ENCODE peak calls at places on chromosome 6, in seven cellular contexts. One of them, this sample, is unnamed.

GRCh38 chr6:30154709-30155521 is 6.1 kb downstream of the TRIM10 start:
- DNase-seq in CD8-positive, alpha-beta T cell: no peak
- DNase-seq in myocyte: peak; percentile 71
- DNase-seq in activated CD8-positive, alpha-beta memory T cell treated with anti-CD3 and anti-CD28 coated beads, Interleukin-2, amount 10 ng/mL, durations not matched to agents 7 days and 5 days: no peak
- DNase-seq in hepatic stellate cell: peak; percentile 94
- DNase-seq in GM23338: no peak
- DNase-seq in gastrocnemius medialis: no peak
- DNase-seq in this sample: no peak

GRCh38 chr6:129686941-129687627 is 22.9 kb downstream of the ARHGAP18 start:
- DNase-seq in activated CD8-positive, alpha-beta memory T cell treated with anti-CD3 and anti-CD28 coated beads, Interleukin-2, amount 10 ng/mL, durations not matched to agents 7 days and 5 days: peak; percentile 79
- DNase-seq in gastrocnemius medialis: no peak
- DNase-seq in CD8-positive, alpha-beta T cell: peak; percentile 38
- DNase-seq in hepatic stellate cell: no peak
- DNase-seq in myocyte: no peak
- DNase-seq in GM23338: no peak
- DNase-seq in this sample: no peak

GRCh38 chr6:147205690-147206600 is 1.7 kb downstream of the STXBP5 start:
- DNase-seq in CD8-positive, alpha-beta T cell: no peak
- DNase-seq in GM23338: no peak
- DNase-seq in gastrocnemius medialis: peak; percentile 23
- DNase-seq in myocyte: peak; percentile 78
- DNase-seq in activated CD8-positive, alpha-beta memory T cell treated with anti-CD3 and anti-CD28 coated beads, Interleukin-2, amount 10 ng/mL, durations not matched to agents 7 days and 5 days: no peak
- DNase-seq in hepatic stellate cell: peak; percentile 38
- DNase-seq in this sample: no peak

GRCh38 chr6:151847064-151847463 is 39.6 kb downstream of the ESR1 start:
- DNase-seq in myocyte: peak; percentile 75
- DNase-seq in hepatic stellate cell: no peak
- DNase-seq in activated CD8-positive, alpha-beta memory T cell treated with anti-CD3 and anti-CD28 coated beads, Interleukin-2, amount 10 ng/mL, durations not matched to agents 7 days and 5 days: no peak
- DNase-seq in gastrocnemius medialis: no peak
- DNase-seq in CD8-positive, alpha-beta T cell: no peak
- DNase-seq in GM23338: peak; percentile 75
- DNase-seq in this sample: no peak

GRCh38 chr6:108947114-108947854 is 99.1 kb downstream of the ARMC2 start:
- DNase-seq in CD8-positive, alpha-beta T cell: no peak
- DNase-seq in gastrocnemius medialis: no peak
- DNase-seq in myocyte: peak; percentile 79
- DNase-seq in hepatic stellate cell: peak; percentile 65
- DNase-seq in activated CD8-positive, alpha-beta memory T cell treated with anti-CD3 and anti-CD28 coated beads, Interleukin-2, amount 10 ng/mL, durations not matched to agents 7 days and 5 days: no peak
- DNase-seq in GM23338: no peak
- DNase-seq in this sample: no peak

GRCh38 chr6:85561750-85562357 is 31.8 kb downstream of the SNX14 start:
- DNase-seq in hepatic stellate cell: no peak
- DNase-seq in gastrocnemius medialis: no peak
- DNase-seq in GM23338: no peak
- DNase-seq in myocyte: no peak
- DNase-seq in CD8-positive, alpha-beta T cell: no peak
- DNase-seq in activated CD8-positive, alpha-beta memory T cell treated with anti-CD3 and anti-CD28 coated beads, Interleukin-2, amount 10 ng/mL, durations not matched to agents 7 days and 5 days: no peak
- DNase-seq in this sample: no peak

GRCh38 chr6:34142599-34142998 is 3.3 kb downstream of the GRM4 start:
- DNase-seq in gastrocnemius medialis: no peak
- DNase-seq in GM23338: peak; percentile 86
- DNase-seq in CD8-positive, alpha-beta T cell: no peak
- DNase-seq in activated CD8-positive, alpha-beta memory T cell treated with anti-CD3 and anti-CD28 coated beads, Interleukin-2, amount 10 ng/mL, durations not matched to agents 7 days and 5 days: no peak
- DNase-seq in myocyte: no peak
- DNase-seq in hepatic stellate cell: no peak
- DNase-seq in this sample: peak; percentile 67

GRCh38 chr6:165850434-165851019 is 187.5 kb upstream of the PDE10A start:
- DNase-seq in hepatic stellate cell: peak; percentile 78
- DNase-seq in activated CD8-positive, alpha-beta memory T cell treated with anti-CD3 and anti-CD28 coated beads, Interleukin-2, amount 10 ng/mL, durations not matched to agents 7 days and 5 days: peak; percentile 53
- DNase-seq in CD8-positive, alpha-beta T cell: peak; percentile 48
- DNase-seq in GM23338: peak; percentile 68
- DNase-seq in myocyte: peak; percentile 71
- DNase-seq in gastrocnemius medialis: peak; percentile 32
- DNase-seq in this sample: no peak

GRCh38 chr6:52389626-52390360 is 27.8 kb downstream of the PAQR8 start:
- DNase-seq in activated CD8-positive, alpha-beta memory T cell treated with anti-CD3 and anti-CD28 coated beads, Interleukin-2, amount 10 ng/mL, durations not matched to agents 7 days and 5 days: peak; percentile 76
- DNase-seq in myocyte: no peak
- DNase-seq in CD8-positive, alpha-beta T cell: peak; percentile 58
- DNase-seq in gastrocnemius medialis: no peak
- DNase-seq in GM23338: no peak
- DNase-seq in hepatic stellate cell: no peak
- DNase-seq in this sample: no peak

GRCh38 chr6:130575971-130576370 is 210.2 kb downstream of the TMEM200A start:
- DNase-seq in hepatic stellate cell: no peak
- DNase-seq in myocyte: no peak
- DNase-seq in gastrocnemius medialis: no peak
- DNase-seq in CD8-positive, alpha-beta T cell: peak; percentile 40
- DNase-seq in activated CD8-positive, alpha-beta memory T cell treated with anti-CD3 and anti-CD28 coated beads, Interleukin-2, amount 10 ng/mL, durations not matched to agents 7 days and 5 days: peak; percentile 93
- DNase-seq in GM23338: no peak
- DNase-seq in this sample: no peak

GRCh38 chr6:3619800-3620199 is 131.7 kb downstream of the PXDC1 start:
- DNase-seq in activated CD8-positive, alpha-beta memory T cell treated with anti-CD3 and anti-CD28 coated beads, Interleukin-2, amount 10 ng/mL, durations not matched to agents 7 days and 5 days: peak; percentile 1
- DNase-seq in myocyte: no peak
- DNase-seq in hepatic stellate cell: no peak
- DNase-seq in gastrocnemius medialis: no peak
- DNase-seq in GM23338: no peak
- DNase-seq in CD8-positive, alpha-beta T cell: no peak
- DNase-seq in this sample: no peak

GRCh38 chr6:129494099-129494498 is 215.9 kb downstream of the ARHGAP18 start:
- DNase-seq in myocyte: no peak
- DNase-seq in activated CD8-positive, alpha-beta memory T cell treated with anti-CD3 and anti-CD28 coated beads, Interleukin-2, amount 10 ng/mL, durations not matched to agents 7 days and 5 days: no peak
- DNase-seq in hepatic stellate cell: no peak
- DNase-seq in CD8-positive, alpha-beta T cell: no peak
- DNase-seq in GM23338: no peak
- DNase-seq in gastrocnemius medialis: no peak
- DNase-seq in this sample: no peak

GRCh38 chr6:1311400-1312192 is at the start of gene FOXQ1:
- DNase-seq in myocyte: no peak
- DNase-seq in activated CD8-positive, alpha-beta memory T cell treated with anti-CD3 and anti-CD28 coated beads, Interleukin-2, amount 10 ng/mL, durations not matched to agents 7 days and 5 days: no peak
- DNase-seq in GM23338: peak; percentile 77
- DNase-seq in CD8-positive, alpha-beta T cell: no peak
- DNase-seq in hepatic stellate cell: no peak
- DNase-seq in gastrocnemius medialis: no peak
- DNase-seq in this sample: no peak

GRCh38 chr6:62039602-62040001 is 246.4 kb downstream of the KHDRBS2 start:
- DNase-seq in activated CD8-positive, alpha-beta memory T cell treated with anti-CD3 and anti-CD28 coated beads, Interleukin-2, amount 10 ng/mL, durations not matched to agents 7 days and 5 days: no peak
- DNase-seq in gastrocnemius medialis: no peak
- DNase-seq in CD8-positive, alpha-beta T cell: no peak
- DNase-seq in hepatic stellate cell: no peak
- DNase-seq in GM23338: no peak
- DNase-seq in myocyte: no peak
- DNase-seq in this sample: no peak

GRCh38 chr6:112227411-112227810 is 27.0 kb downstream of the LAMA4 start:
- DNase-seq in gastrocnemius medialis: no peak
- DNase-seq in activated CD8-positive, alpha-beta memory T cell treated with anti-CD3 and anti-CD28 coated beads, Interleukin-2, amount 10 ng/mL, durations not matched to agents 7 days and 5 days: no peak
- DNase-seq in GM23338: no peak
- DNase-seq in myocyte: no peak
- DNase-seq in hepatic stellate cell: no peak
- DNase-seq in CD8-positive, alpha-beta T cell: no peak
- DNase-seq in this sample: no peak

GRCh38 chr6:127092486-127092885 is 26.0 kb upstream of the RSPO3 start:
- DNase-seq in CD8-positive, alpha-beta T cell: no peak
- DNase-seq in myocyte: no peak
- DNase-seq in hepatic stellate cell: no peak
- DNase-seq in gastrocnemius medialis: no peak
- DNase-seq in GM23338: no peak
- DNase-seq in activated CD8-positive, alpha-beta memory T cell treated with anti-CD3 and anti-CD28 coated beads, Interleukin-2, amount 10 ng/mL, durations not matched to agents 7 days and 5 days: no peak
- DNase-seq in this sample: no peak

GRCh38 chr6:169620171-169621125 is 81.4 kb downstream of the WDR27 start:
- DNase-seq in gastrocnemius medialis: no peak
- DNase-seq in CD8-positive, alpha-beta T cell: no peak
- DNase-seq in GM23338: peak; percentile 43
- DNase-seq in hepatic stellate cell: no peak
- DNase-seq in activated CD8-positive, alpha-beta memory T cell treated with anti-CD3 and anti-CD28 coated beads, Interleukin-2, amount 10 ng/mL, durations not matched to agents 7 days and 5 days: no peak
- DNase-seq in myocyte: no peak
- DNase-seq in this sample: no peak

GRCh38 chr6:17839526-17839925 is 132.8 kb upstream of the NUP153 start:
- DNase-seq in gastrocnemius medialis: no peak
- DNase-seq in myocyte: no peak
- DNase-seq in activated CD8-positive, alpha-beta memory T cell treated with anti-CD3 and anti-CD28 coated beads, Interleukin-2, amount 10 ng/mL, durations not matched to agents 7 days and 5 days: no peak
- DNase-seq in GM23338: no peak
- DNase-seq in hepatic stellate cell: no peak
- DNase-seq in CD8-positive, alpha-beta T cell: no peak
- DNase-seq in this sample: no peak

GRCh38 chr6:126661646-126662045 is 321.7 kb downstream of the CENPW start:
- DNase-seq in activated CD8-positive, alpha-beta memory T cell treated with anti-CD3 and anti-CD28 coated beads, Interleukin-2, amount 10 ng/mL, durations not matched to agents 7 days and 5 days: no peak
- DNase-seq in GM23338: no peak
- DNase-seq in hepatic stellate cell: peak; percentile 29
- DNase-seq in myocyte: peak; percentile 58
- DNase-seq in CD8-positive, alpha-beta T cell: no peak
- DNase-seq in gastrocnemius medialis: no peak
- DNase-seq in this sample: no peak

GRCh38 chr6:15270402-15270801 is 24.5 kb downstream of the JARID2 start:
- DNase-seq in activated CD8-positive, alpha-beta memory T cell treated with anti-CD3 and anti-CD28 coated beads, Interleukin-2, amount 10 ng/mL, durations not matched to agents 7 days and 5 days: no peak
- DNase-seq in gastrocnemius medialis: no peak
- DNase-seq in hepatic stellate cell: no peak
- DNase-seq in myocyte: no peak
- DNase-seq in CD8-positive, alpha-beta T cell: no peak
- DNase-seq in GM23338: no peak
- DNase-seq in this sample: no peak

GRCh38 chr6:94270040-94270689 is 850.8 kb upstream of the EPHA7 start:
- DNase-seq in CD8-positive, alpha-beta T cell: no peak
- DNase-seq in gastrocnemius medialis: no peak
- DNase-seq in activated CD8-positive, alpha-beta memory T cell treated with anti-CD3 and anti-CD28 coated beads, Interleukin-2, amount 10 ng/mL, durations not matched to agents 7 days and 5 days: no peak
- DNase-seq in GM23338: no peak
- DNase-seq in myocyte: peak; percentile 12
- DNase-seq in hepatic stellate cell: no peak
- DNase-seq in this sample: no peak

GRCh38 chr6:6788394-6789020 is 200.0 kb downstream of the LY86 start:
- DNase-seq in myocyte: no peak
- DNase-seq in gastrocnemius medialis: no peak
- DNase-seq in GM23338: peak; percentile 66
- DNase-seq in CD8-positive, alpha-beta T cell: no peak
- DNase-seq in hepatic stellate cell: no peak
- DNase-seq in activated CD8-positive, alpha-beta memory T cell treated with anti-CD3 and anti-CD28 coated beads, Interleukin-2, amount 10 ng/mL, durations not matched to agents 7 days and 5 days: no peak
- DNase-seq in this sample: peak; percentile 41

GRCh38 chr6:166032366-166033171 is 135.1 kb downstream of the TBXT start:
- DNase-seq in gastrocnemius medialis: peak; percentile 18
- DNase-seq in hepatic stellate cell: peak; percentile 41
- DNase-seq in GM23338: peak; percentile 81
- DNase-seq in myocyte: peak; percentile 67
- DNase-seq in CD8-positive, alpha-beta T cell: no peak
- DNase-seq in activated CD8-positive, alpha-beta memory T cell treated with anti-CD3 and anti-CD28 coated beads, Interleukin-2, amount 10 ng/mL, durations not matched to agents 7 days and 5 days: no peak
- DNase-seq in this sample: no peak

GRCh38 chr6:121998631-121999030 is 400.8 kb upstream of the HSF2 start:
- DNase-seq in myocyte: peak; percentile 17
- DNase-seq in GM23338: no peak
- DNase-seq in activated CD8-positive, alpha-beta memory T cell treated with anti-CD3 and anti-CD28 coated beads, Interleukin-2, amount 10 ng/mL, durations not matched to agents 7 days and 5 days: no peak
- DNase-seq in CD8-positive, alpha-beta T cell: no peak
- DNase-seq in gastrocnemius medialis: no peak
- DNase-seq in hepatic stellate cell: no peak
- DNase-seq in this sample: no peak

GRCh38 chr6:136956590-136957573 is 34.8 kb downstream of the SLC35D3 start:
- DNase-seq in GM23338: peak; percentile 86
- DNase-seq in activated CD8-positive, alpha-beta memory T cell treated with anti-CD3 and anti-CD28 coated beads, Interleukin-2, amount 10 ng/mL, durations not matched to agents 7 days and 5 days: no peak
- DNase-seq in hepatic stellate cell: no peak
- DNase-seq in myocyte: peak; percentile 83
- DNase-seq in gastrocnemius medialis: no peak
- DNase-seq in CD8-positive, alpha-beta T cell: no peak
- DNase-seq in this sample: no peak

GRCh38 chr6:109373762-109374161 is 8.5 kb downstream of the CD164 start:
- DNase-seq in myocyte: peak; percentile 28
- DNase-seq in GM23338: no peak
- DNase-seq in gastrocnemius medialis: peak; percentile 21
- DNase-seq in hepatic stellate cell: no peak
- DNase-seq in CD8-positive, alpha-beta T cell: no peak
- DNase-seq in activated CD8-positive, alpha-beta memory T cell treated with anti-CD3 and anti-CD28 coated beads, Interleukin-2, amount 10 ng/mL, durations not matched to agents 7 days and 5 days: peak; percentile 86
- DNase-seq in this sample: no peak

GRCh38 chr6:46760925-46761324 is 14.2 kb downstream of the ANKRD66 start:
- DNase-seq in myocyte: no peak
- DNase-seq in CD8-positive, alpha-beta T cell: no peak
- DNase-seq in gastrocnemius medialis: no peak
- DNase-seq in hepatic stellate cell: no peak
- DNase-seq in GM23338: no peak
- DNase-seq in activated CD8-positive, alpha-beta memory T cell treated with anti-CD3 and anti-CD28 coated beads, Interleukin-2, amount 10 ng/mL, durations not matched to agents 7 days and 5 days: no peak
- DNase-seq in this sample: no peak

GRCh38 chr6:5087389-5087788 is 2.2 kb downstream of the PPP1R3G start:
- DNase-seq in CD8-positive, alpha-beta T cell: no peak
- DNase-seq in GM23338: peak; percentile 55
- DNase-seq in activated CD8-positive, alpha-beta memory T cell treated with anti-CD3 and anti-CD28 coated beads, Interleukin-2, amount 10 ng/mL, durations not matched to agents 7 days and 5 days: no peak
- DNase-seq in hepatic stellate cell: no peak
- DNase-seq in gastrocnemius medialis: peak; percentile 28
- DNase-seq in myocyte: no peak
- DNase-seq in this sample: no peak

GRCh38 chr6:17297261-17298080 is 16.3 kb downstream of the RBM24 start:
- DNase-seq in CD8-positive, alpha-beta T cell: no peak
- DNase-seq in activated CD8-positive, alpha-beta memory T cell treated with anti-CD3 and anti-CD28 coated beads, Interleukin-2, amount 10 ng/mL, durations not matched to agents 7 days and 5 days: no peak
- DNase-seq in myocyte: peak; percentile 61
- DNase-seq in hepatic stellate cell: peak; percentile 32
- DNase-seq in gastrocnemius medialis: no peak
- DNase-seq in GM23338: no peak
- DNase-seq in this sample: no peak

GRCh38 chr6:16466778-16467177 is 228.4 kb downstream of the GMPR start:
- DNase-seq in GM23338: peak; percentile 18
- DNase-seq in gastrocnemius medialis: no peak
- DNase-seq in CD8-positive, alpha-beta T cell: no peak
- DNase-seq in activated CD8-positive, alpha-beta memory T cell treated with anti-CD3 and anti-CD28 coated beads, Interleukin-2, amount 10 ng/mL, durations not matched to agents 7 days and 5 days: no peak
- DNase-seq in hepatic stellate cell: no peak
- DNase-seq in myocyte: no peak
- DNase-seq in this sample: no peak

GRCh38 chr6:291148-291696 is 1.1 kb upstream of the DUSP22 start:
- DNase-seq in CD8-positive, alpha-beta T cell: no peak
- DNase-seq in gastrocnemius medialis: no peak
- DNase-seq in activated CD8-positive, alpha-beta memory T cell treated with anti-CD3 and anti-CD28 coated beads, Interleukin-2, amount 10 ng/mL, durations not matched to agents 7 days and 5 days: no peak
- DNase-seq in GM23338: no peak
- DNase-seq in myocyte: no peak
- DNase-seq in hepatic stellate cell: no peak
- DNase-seq in this sample: no peak

This sample was measured in NCI-H524 treated with DMSO at 0.1 percent for 48 hours.